ENCODE peak calls at places on chromosomes 13 and 19, in six cellular contexts. I is bronchial epithelial cell, W is LoVo, N is hypothalamus, K is A549, H is neural progenitor cell. T is an unnamed sample.
A peak's percentile ranks its signal among the peaks of the same experiment; 100 is the strongest.

GRCh38 chr19:39847525-39847924 is 1.3 kb upstream of the FBL start:
- DNase-seq in I (no peak), W (no peak), N (no peak), K (no peak), H (no peak), T (no peak)

GRCh38 chr19:11767633-11768133 is 883 bp downstream of the ZNF441 start:
- DNase-seq in I (peak; percentile 10), W (peak; percentile 40), N (peak; percentile 27), K (no peak), H (peak; percentile 43), T (peak; percentile 6)

GRCh38 chr19:35347171-35347929 is at the start of gene FFAR1:
- DNase-seq in I (no peak), W (no peak), N (no peak), K (no peak), H (no peak), T (no peak)

GRCh38 chr13:39776439-39776838 is 121.0 kb downstream of the COG6 start:
- DNase-seq in I (peak; percentile 57), W (no peak), N (no peak), K (peak; percentile 8), H (no peak), T (no peak)

GRCh38 chr13:67803118-67803517 is 573.0 kb upstream of the PCDH9 start:
- DNase-seq in I (no peak), W (no peak), N (no peak), K (no peak), H (no peak), T (no peak)

GRCh38 chr13:28540612-28541011 is 45.7 kb upstream of the FLT1 start:
- DNase-seq in I (peak; percentile 40), W (no peak), N (no peak), K (no peak), H (no peak), T (no peak)

GRCh38 chr13:24661713-24662112 is 18.5 kb upstream of the ATP12A start:
- DNase-seq in I (no peak), W (no peak), N (no peak), K (no peak), H (no peak), T (no peak)

GRCh38 chr19:47613165-47614146 is 4.5 kb downstream of the BICRA start:
- DNase-seq in I (no peak), W (no peak), N (peak; percentile 49), K (no peak), H (peak; percentile 85), T (peak; percentile 65)

GRCh38 chr19:10593820-10594637 is 6.9 kb upstream of the AP1M2 start:
- DNase-seq in I (no peak), W (no peak), N (peak; percentile 29), K (no peak), H (no peak), T (no peak)

GRCh38 chr19:46536391-46536790 is 40.7 kb upstream of the PNMA8B start:
- DNase-seq in I (no peak), W (no peak), N (no peak), K (no peak), H (no peak), T (no peak)

GRCh38 chr19:50478901-50479715 is 2.5 kb upstream of the GARIN5A start:
- DNase-seq in I (no peak), W (no peak), N (no peak), K (peak; percentile 89), H (peak; percentile 59), T (peak; percentile 75)

GRCh38 chr19:46718157-46718933 is 1.4 kb upstream of the PRKD2 start:
- DNase-seq in I (peak; percentile 41), W (peak; percentile 40), N (no peak), K (peak; percentile 63), H (peak; percentile 30), T (no peak)

T was measured in iPS-NIHi11.